ENCODE peak calls at places on chromosomes 1 and 21, in six cellular contexts. A is mucosa of descending colon, Q is left ventricle myocardium inferior, O is lower leg skin, F is breast epithelium, M is HFF-Myc. V is an unnamed sample.

GRCh38 chr1:111499026-111499790 is 4.2 kb downstream of the ADORA3 start:
- DNase-seq in A (no peak), Q (no peak), O (no peak), F (no peak), M (no peak), V (no peak)

GRCh38 chr1:155006601-155007101 is 4.0 kb downstream of the ZBTB7B start:
- DNase-seq in A (no peak), Q (no peak), O (no peak), F (no peak), M (no peak), V (no peak)

GRCh38 chr1:41350055-41350378 is 11.2 kb upstream of the FOXO6 start:
- DNase-seq in A (no peak), Q (no peak), O (no peak), F (no peak), M (no peak), V (no peak)

GRCh38 chr1:179781962-179782361 is 38.9 kb downstream of the FAM163A start:
- DNase-seq in A (peak), Q (peak), O (no peak), F (no peak), M (no peak), V (no peak)

GRCh38 chr21:45981641-45982255 is at the start of gene COL6A1:
- DNase-seq in A (peak), Q (peak), O (peak), F (peak), M (no peak), V (no peak)

GRCh38 chr1:3522564-3523270 is 68.3 kb downstream of the ARHGEF16 start:
- DNase-seq in A (no peak), Q (no peak), O (no peak), F (no peak), M (peak), V (peak)

GRCh38 chr21:24045775-24046215 is 1561.5 kb downstream of the MRPL39 start:
- DNase-seq in A (peak), Q (peak), O (peak), F (peak), M (peak), V (no peak)

GRCh38 chr1:54766726-54767125 is 2.4 kb upstream of the PARS2 start:
- DNase-seq in A (no peak), Q (no peak), O (no peak), F (no peak), M (no peak), V (no peak)

GRCh38 chr1:234986750-234987414 is 141.8 kb downstream of the TOMM20 start:
- DNase-seq in A (no peak), Q (no peak), O (no peak), F (no peak), M (no peak), V (no peak)

GRCh38 chr1:110783292-110783918 is 89.5 kb upstream of the CD53 start:
- DNase-seq in A (peak), Q (no peak), O (peak), F (peak), M (peak), V (peak)

GRCh38 chr1:26417111-26417510 is 6.5 kb downstream of the LIN28A start:
- DNase-seq in A (peak), Q (peak), O (peak), F (no peak), M (peak), V (no peak)

GRCh38 chr1:36328713-36329112 is 5.3 kb upstream of the EVA1B start:
- DNase-seq in A (peak), Q (no peak), O (peak), F (no peak), M (no peak), V (no peak)

GRCh38 chr21:35649186-35649585 is 411.1 kb downstream of the SETD4 start:
- DNase-seq in A (no peak), Q (no peak), O (no peak), F (no peak), M (no peak), V (no peak)

GRCh38 chr1:43312638-43313515 is 12.1 kb downstream of the TIE1 start:
- DNase-seq in A (no peak), Q (no peak), O (no peak), F (no peak), M (no peak), V (no peak)

GRCh38 chr1:11337536-11338350 is 64.7 kb downstream of the UBIAD1 start:
- DNase-seq in A (peak), Q (peak), O (no peak), F (no peak), M (peak), V (no peak)

GRCh38 chr1:38741341-38741740 is 118.2 kb downstream of the RRAGC start:
- DNase-seq in A (no peak), Q (no peak), O (no peak), F (no peak), M (no peak), V (no peak)

GRCh38 chr1:84406209-84406917 is 8.1 kb downstream of the DNASE2B start:
- DNase-seq in A (peak), Q (no peak), O (no peak), F (no peak), M (no peak), V (no peak)

GRCh38 chr1:24673336-24673735 is 30.2 kb downstream of the SRRM1 start:
- DNase-seq in A (no peak), Q (no peak), O (no peak), F (no peak), M (no peak), V (no peak)

GRCh38 chr1:210372491-210372890 is 43.8 kb downstream of the HHAT start:
- DNase-seq in A (no peak), Q (no peak), O (no peak), F (no peak), M (no peak), V (no peak)

GRCh38 chr1:6163973-6164617 is 16.0 kb downstream of the CHD5 start:
- DNase-seq in A (no peak), Q (no peak), O (no peak), F (no peak), M (no peak), V (no peak)

GRCh38 chr1:108628666-108629065 is 32.2 kb downstream of the HENMT1 start:
- DNase-seq in A (no peak), Q (no peak), O (no peak), F (no peak), M (no peak), V (no peak)

GRCh38 chr1:245700631-245701030 is 545.8 kb downstream of the KIF26B start:
- DNase-seq in A (no peak), Q (no peak), O (no peak), F (no peak), M (no peak), V (no peak)

GRCh38 chr1:8661185-8662110 is 156.0 kb downstream of the RERE start:
- DNase-seq in A (no peak), Q (no peak), O (peak), F (no peak), M (peak), V (peak)

GRCh38 chr21:35204850-35205564 is 155.9 kb upstream of the RUNX1 start:
- DNase-seq in A (peak), Q (peak), O (peak), F (no peak), M (peak), V (no peak)

GRCh38 chr1:94433866-94434265 is 15.7 kb downstream of the ABCD3 start:
- DNase-seq in A (no peak), Q (no peak), O (no peak), F (no peak), M (no peak), V (no peak)

GRCh38 chr21:35026617-35027557 is 22.2 kb downstream of the RUNX1 start:
- DNase-seq in A (peak), Q (peak), O (peak), F (no peak), M (no peak), V (no peak)

GRCh38 chr1:168920456-168921094 is 185.9 kb upstream of the ATP1B1 start:
- DNase-seq in A (no peak), Q (no peak), O (peak), F (no peak), M (no peak), V (no peak)

GRCh38 chr21:45484318-45484717 is 57.9 kb downstream of the SLC19A1 start:
- DNase-seq in A (no peak), Q (no peak), O (no peak), F (no peak), M (no peak), V (no peak)

GRCh38 chr1:74971982-74972381 is 162.2 kb upstream of the LHX8 start:
- DNase-seq in A (no peak), Q (no peak), O (no peak), F (no peak), M (no peak), V (no peak)

GRCh38 chr1:205593967-205594366 is 37.8 kb downstream of the ELK4 start:
- DNase-seq in A (no peak), Q (no peak), O (no peak), F (no peak), M (no peak), V (no peak)

GRCh38 chr1:205591522-205592351 is 40.1 kb downstream of the ELK4 start:
- DNase-seq in A (peak), Q (peak), O (peak), F (peak), M (no peak), V (peak)

GRCh38 chr1:205590777-205591513 is 40.9 kb downstream of the ELK4 start:
- DNase-seq in A (no peak), Q (no peak), O (no peak), F (no peak), M (no peak), V (no peak)

GRCh38 chr1:205593532-205593931 is 38.3 kb downstream of the ELK4 start:
- DNase-seq in A (no peak), Q (no peak), O (no peak), F (no peak), M (no peak), V (no peak)

GRCh38 chr1:205592443-205593003 is 39.3 kb downstream of the ELK4 start:
- DNase-seq in A (no peak), Q (no peak), O (no peak), F (no peak), M (no peak), V (no peak)
- H3K4me3 ChIP-seq in A (no peak), Q (peak), O (no peak), F (no peak), M (peak), V (no peak)

GRCh38 chr1:230196077-230196476 is 129.0 kb downstream of the GALNT2 start:
- DNase-seq in A (no peak), Q (no peak), O (no peak), F (no peak), M (no peak), V (no peak)
- H3K4me3 ChIP-seq in A (no peak), Q (no peak), O (no peak), F (no peak), M (no peak), V (no peak)

GRCh38 chr1:51328926-51329325 is 1.4 kb downstream of the TTC39A start:
- DNase-seq in A (no peak), Q (no peak), O (no peak), F (no peak), M (no peak), V (no peak)

GRCh38 chr1:51330331-51331201 is at the start of gene TTC39A:
- DNase-seq in A (no peak), Q (no peak), O (no peak), F (no peak), M (no peak), V (no peak)

GRCh38 chr1:51328279-51328678 is 2.1 kb downstream of the TTC39A start:
- DNase-seq in A (no peak), Q (no peak), O (no peak), F (no peak), M (no peak), V (no peak)

GRCh38 chr1:51329443-51330325 is 678 bp downstream of the TTC39A start:
- DNase-seq in A (peak), Q (peak), O (no peak), F (peak), M (no peak), V (no peak)

DNA sequence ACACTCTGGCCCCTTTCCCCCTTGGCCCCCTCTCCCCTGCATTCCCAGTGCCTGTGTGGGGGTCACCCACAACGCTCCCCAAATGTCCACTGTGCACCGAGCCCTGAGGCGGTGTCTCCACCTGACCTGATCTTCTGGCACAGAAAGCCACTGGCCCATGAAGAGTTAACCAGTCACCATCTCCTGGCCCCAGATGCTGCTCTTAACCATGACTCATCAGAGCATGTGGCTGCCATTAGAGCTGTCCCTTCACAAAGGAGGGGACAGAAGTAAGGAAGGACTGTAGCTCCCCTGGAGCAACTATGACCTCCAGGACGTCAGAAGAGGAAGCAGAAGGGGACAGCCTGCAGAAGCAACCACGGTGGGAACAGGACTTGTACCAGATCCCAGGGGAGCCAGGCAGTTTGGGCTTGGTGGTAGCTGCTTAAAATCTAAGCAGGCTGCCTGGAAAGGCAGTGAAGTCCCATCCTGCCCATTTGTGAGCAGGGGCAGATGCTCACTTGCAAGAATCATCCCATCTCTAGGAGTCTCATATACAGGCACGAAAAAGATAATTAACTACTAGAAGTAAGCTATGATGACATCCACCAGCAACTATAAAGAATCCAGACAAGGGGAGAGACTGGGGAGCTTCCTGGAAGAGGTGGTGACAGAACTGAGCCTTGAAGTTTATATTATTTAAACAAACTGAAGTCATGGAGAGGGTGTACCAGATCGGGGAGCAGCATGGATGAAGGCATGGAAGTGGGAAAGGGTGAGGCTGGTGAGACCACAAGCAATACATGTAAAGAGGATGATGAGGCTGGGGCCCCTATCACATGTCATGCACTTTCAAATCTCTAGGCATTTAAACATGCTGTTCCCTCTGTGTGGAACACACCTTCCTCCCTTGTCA is 1.1 kb upstream of the TTC39A start:
- DNase-seq in A (peak), Q (no peak), O (no peak), F (no peak), M (peak), V (no peak)
- H3K4me3 ChIP-seq in A (no peak), Q (peak), O (no peak), F (no peak), M (no peak), V (no peak)

GRCh38 chr1:222877854-222878253 is 63.0 kb downstream of the DISP1 start:
- DNase-seq in A (no peak), Q (no peak), O (no peak), F (no peak), M (no peak), V (no peak)
- H3K4me3 ChIP-seq in A (no peak), Q (no peak), O (no peak), F (no peak), M (no peak), V (no peak)

GRCh38 chr1:47024138-47024856 is 828 bp downstream of the CYP4X1 start:
- DNase-seq in A (no peak), Q (no peak), O (no peak), F (no peak), M (no peak), V (no peak)

GRCh38 chr1:47021070-47021469 is 2.4 kb upstream of the CYP4X1 start:
- DNase-seq in A (no peak), Q (no peak), O (no peak), F (no peak), M (no peak), V (no peak)

GRCh38 chr1:47023268-47024137 is at the start of gene CYP4X1:
- DNase-seq in A (peak), Q (peak), O (no peak), F (no peak), M (no peak), V (no peak)
- H3K4me3 ChIP-seq in A (no peak), Q (peak), O (peak), F (peak), M (no peak), V (no peak)

DNA sequence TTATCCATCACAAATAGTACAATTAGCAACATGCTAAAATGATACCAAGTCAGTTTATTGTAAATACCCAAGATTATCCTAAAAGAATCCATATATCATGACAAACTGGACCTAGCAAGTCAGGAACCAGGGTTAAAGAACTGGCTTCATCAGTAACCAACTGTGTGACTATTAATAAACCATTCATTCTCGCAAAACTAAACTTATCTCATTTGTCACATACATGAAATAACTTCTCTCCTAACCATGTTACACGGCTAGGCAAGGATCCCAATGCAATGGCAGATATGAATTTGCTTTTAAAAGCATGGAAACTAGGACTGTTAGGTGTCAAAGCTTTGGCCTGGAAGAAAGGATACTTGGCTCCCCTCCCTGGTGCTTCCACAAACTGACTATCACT is 29.4 kb downstream of the CYP2J2 start:
- DNase-seq in A (no peak), Q (no peak), O (no peak), F (no peak), M (no peak), V (no peak)
- H3K4me3 ChIP-seq in A (no peak), Q (no peak), O (no peak), F (no peak), M (no peak), V (no peak)

GRCh38 chr1:241356187-241356518 is 852 bp downstream of the RGS7 start:
- DNase-seq in A (no peak), Q (no peak), O (no peak), F (no peak), M (no peak), V (no peak)
- H3K4me3 ChIP-seq in A (no peak), Q (peak), O (no peak), F (no peak), M (no peak), V (peak)